ENCODE peak calls at places on chromosomes 3 and 15, in four cellular contexts. One of them, this sample, is unnamed. For H3K36me3 and H3K27me3, the result is how much of the 10 kb centered on the place peaks cover.

GRCh38 chr15:54304321-54304720 is 326.1 kb downstream of the UNC13C start:
- DNase-seq in DND-41: no peak
- DNase-seq in psoas muscle: no peak
- DNase-seq in colonic mucosa: no peak
- DNase-seq in this sample: no peak

GRCh38 chr15:35507932-35508638 is 37.9 kb downstream of the DPH6 start:
- DNase-seq in DND-41: no peak
- DNase-seq in psoas muscle: no peak
- DNase-seq in colonic mucosa: no peak
- DNase-seq in this sample: no peak

GRCh38 chr15:31811641-31812040 is 218.7 kb upstream of the CHRNA7 start:
- DNase-seq in DND-41: no peak
- DNase-seq in psoas muscle: no peak
- DNase-seq in colonic mucosa: no peak
- DNase-seq in this sample: no peak

GRCh38 chr3:109923431-109923830 is 586.1 kb upstream of the DPPA4 start:
- DNase-seq in DND-41: no peak
- DNase-seq in psoas muscle: no peak
- DNase-seq in colonic mucosa: no peak
- DNase-seq in this sample: no peak

GRCh38 chr3:16101295-16102186 is 72.9 kb upstream of the GALNT15 start:
- DNase-seq in DND-41: no peak
- DNase-seq in psoas muscle: no peak
- DNase-seq in colonic mucosa: peak
- DNase-seq in this sample: no peak

GRCh38 chr3:14537590-14538450 is 2.3 kb downstream of the GRIP2 start:
- DNase-seq in DND-41: peak
- DNase-seq in psoas muscle: peak
- DNase-seq in colonic mucosa: no peak
- DNase-seq in this sample: no peak

GRCh38 chr3:149277338-149277813 is 55.7 kb upstream of the CP start:
- DNase-seq in DND-41: peak
- DNase-seq in psoas muscle: no peak
- DNase-seq in colonic mucosa: peak
- DNase-seq in this sample: peak

GRCh38 chr3:40597441-40597840 is 72.7 kb downstream of the ZNF621 start:
- DNase-seq in DND-41: no peak
- DNase-seq in psoas muscle: no peak
- DNase-seq in colonic mucosa: no peak
- DNase-seq in this sample: no peak

GRCh38 chr15:94002026-94002425 is 229.3 kb upstream of the MCTP2 start:
- DNase-seq in DND-41: no peak
- DNase-seq in psoas muscle: no peak
- DNase-seq in colonic mucosa: no peak
- DNase-seq in this sample: no peak

GRCh38 chr3:61882253-61882652 is 320.9 kb downstream of the PTPRG start:
- DNase-seq in DND-41: no peak
- DNase-seq in psoas muscle: no peak
- DNase-seq in colonic mucosa: no peak
- DNase-seq in this sample: no peak

GRCh38 chr3:119184808-119185690 is 11.7 kb downstream of the UPK1B start:
- DNase-seq in DND-41: no peak
- DNase-seq in psoas muscle: no peak
- DNase-seq in colonic mucosa: no peak
- DNase-seq in this sample: no peak

GRCh38 chr3:2921903-2922302 is 188.3 kb downstream of the IL5RA start:
- DNase-seq in DND-41: no peak
- DNase-seq in psoas muscle: no peak
- DNase-seq in colonic mucosa: no peak
- DNase-seq in this sample: no peak

GRCh38 chr3:4945318-4945717 is 33.9 kb upstream of the BHLHE40 start:
- DNase-seq in DND-41: no peak
- DNase-seq in psoas muscle: no peak
- DNase-seq in colonic mucosa: no peak
- DNase-seq in this sample: no peak

GRCh38 chr3:46928297-46928696 is 48.2 kb downstream of the CCDC12 start:
- DNase-seq in DND-41: no peak
- DNase-seq in psoas muscle: no peak
- DNase-seq in colonic mucosa: no peak
- DNase-seq in this sample: no peak

GRCh38 chr3:107242579-107242978 is 134.7 kb upstream of the CCDC54 start:
- DNase-seq in DND-41: no peak
- DNase-seq in psoas muscle: no peak
- DNase-seq in colonic mucosa: no peak
- DNase-seq in this sample: no peak

GRCh38 chr15:40550381-40551037 is 14.3 kb downstream of the CCDC32 start:
- DNase-seq in DND-41: no peak
- DNase-seq in psoas muscle: no peak
- DNase-seq in colonic mucosa: no peak
- DNase-seq in this sample: no peak

GRCh38 chr3:54122046-54122801 is at the start of gene CACNA2D3:
- DNase-seq in DND-41: no peak
- DNase-seq in psoas muscle: peak
- DNase-seq in colonic mucosa: peak
- DNase-seq in this sample: no peak

GRCh38 chr15:27817258-27817657 is 281.9 kb downstream of the OCA2 start:
- DNase-seq in DND-41: no peak
- DNase-seq in psoas muscle: no peak
- DNase-seq in colonic mucosa: no peak
- DNase-seq in this sample: no peak

GRCh38 chr3:139540686-139541085 is 1.1 kb upstream of the RBP1 start:
- DNase-seq in DND-41: no peak
- DNase-seq in psoas muscle: no peak
- DNase-seq in colonic mucosa: no peak
- DNase-seq in this sample: peak

GRCh38 chr15:66945286-66945685 is 120.1 kb upstream of the SMAD3 start:
- DNase-seq in DND-41: no peak
- DNase-seq in psoas muscle: no peak
- DNase-seq in colonic mucosa: no peak
- DNase-seq in this sample: no peak

GRCh38 chr3:146189519-146190173 is 28.7 kb upstream of the PLOD2 start:
- DNase-seq in DND-41: peak
- DNase-seq in psoas muscle: no peak
- DNase-seq in colonic mucosa: no peak
- DNase-seq in this sample: no peak

GRCh38 chr3:182793663-182794454 is 555 bp downstream of the ATP11B start:
- DNase-seq in DND-41: peak
- DNase-seq in psoas muscle: peak
- DNase-seq in colonic mucosa: peak
- DNase-seq in this sample: peak

GRCh38 chr15:92463826-92464225 is 70.1 kb downstream of the ST8SIA2 start:
- DNase-seq in DND-41: no peak
- DNase-seq in psoas muscle: no peak
- DNase-seq in colonic mucosa: no peak
- DNase-seq in this sample: no peak

GRCh38 chr15:63025460-63025859 is 17.1 kb upstream of the TPM1 start:
- DNase-seq in DND-41: no peak
- DNase-seq in psoas muscle: no peak
- DNase-seq in colonic mucosa: no peak
- DNase-seq in this sample: no peak

GRCh38 chr3:74905478-74905877 is 291.0 kb upstream of the CNTN3 start:
- DNase-seq in DND-41: no peak
- DNase-seq in psoas muscle: no peak
- DNase-seq in colonic mucosa: no peak
- DNase-seq in this sample: no peak

GRCh38 chr3:10417849-10418248 is 87.5 kb downstream of the ATP2B2 start:
- DNase-seq in DND-41: no peak
- DNase-seq in psoas muscle: no peak
- DNase-seq in colonic mucosa: no peak
- DNase-seq in this sample: no peak

GRCh38 chr15:29452881-29453731 is 183.5 kb upstream of the NSMCE3 start:
- DNase-seq in DND-41: no peak
- DNase-seq in psoas muscle: no peak
- DNase-seq in colonic mucosa: no peak
- DNase-seq in this sample: no peak

GRCh38 chr15:99980791-99981190 is 247.6 kb upstream of the LYSMD4 start:
- DNase-seq in DND-41: no peak
- DNase-seq in psoas muscle: peak
- DNase-seq in colonic mucosa: no peak
- DNase-seq in this sample: no peak

GRCh38 chr15:69713726-69714559 is 261.3 kb downstream of the RPLP1 start:
- DNase-seq in DND-41: peak
- DNase-seq in psoas muscle: no peak
- DNase-seq in colonic mucosa: peak
- DNase-seq in this sample: peak

GRCh38 chr3:33954956-33955355 is 156.5 kb downstream of the PDCD6IP start:
- DNase-seq in DND-41: no peak
- DNase-seq in psoas muscle: no peak
- DNase-seq in colonic mucosa: no peak
- DNase-seq in this sample: no peak

GRCh38 chr3:154122096-154122911 is 1.1 kb downstream of the ARHGEF26 start:
- DNase-seq in DND-41: no peak
- DNase-seq in psoas muscle: no peak
- DNase-seq in colonic mucosa: no peak
- DNase-seq in this sample: no peak

GRCh38 chr15:31252386-31252785 is 74.2 kb upstream of the KLF13 start:
- DNase-seq in DND-41: no peak
- DNase-seq in psoas muscle: no peak
- DNase-seq in colonic mucosa: no peak
- DNase-seq in this sample: no peak

GRCh38 chr3:78035020-78035660 is 995.2 kb downstream of the ROBO2 start:
- DNase-seq in DND-41: no peak
- DNase-seq in psoas muscle: no peak
- DNase-seq in colonic mucosa: no peak
- DNase-seq in this sample: no peak

DNA sequence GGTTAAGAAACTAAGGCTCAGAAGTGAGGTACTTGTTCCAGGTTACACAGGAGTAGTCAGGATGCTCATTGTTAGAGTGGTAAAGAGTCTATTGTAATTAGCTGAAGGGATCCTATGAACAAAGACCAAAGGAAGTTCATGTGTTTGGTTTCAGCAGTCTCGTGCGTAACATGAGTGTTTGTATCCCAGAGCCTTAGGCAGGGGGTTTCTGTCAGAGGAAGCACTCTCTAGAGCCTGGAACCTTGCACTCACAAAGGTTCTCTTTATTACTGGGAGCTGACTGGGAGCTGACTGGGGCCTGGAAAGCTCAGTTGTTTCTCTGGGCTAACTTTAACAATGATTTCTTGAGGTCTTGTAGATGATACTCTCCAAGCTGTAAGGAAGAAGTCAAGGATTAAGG is 3.9 kb downstream of the ZNF197 start:
- DNase-seq in DND-41: no peak
- DNase-seq in psoas muscle: no peak
- DNase-seq in colonic mucosa: no peak
- DNase-seq in this sample: no peak
- H3K36me3 ChIP-seq in DND-41: under half
- H3K36me3 ChIP-seq in psoas muscle: under half
- H3K36me3 ChIP-seq in colonic mucosa: under half
- H3K36me3 ChIP-seq in this sample: under half

DNA sequence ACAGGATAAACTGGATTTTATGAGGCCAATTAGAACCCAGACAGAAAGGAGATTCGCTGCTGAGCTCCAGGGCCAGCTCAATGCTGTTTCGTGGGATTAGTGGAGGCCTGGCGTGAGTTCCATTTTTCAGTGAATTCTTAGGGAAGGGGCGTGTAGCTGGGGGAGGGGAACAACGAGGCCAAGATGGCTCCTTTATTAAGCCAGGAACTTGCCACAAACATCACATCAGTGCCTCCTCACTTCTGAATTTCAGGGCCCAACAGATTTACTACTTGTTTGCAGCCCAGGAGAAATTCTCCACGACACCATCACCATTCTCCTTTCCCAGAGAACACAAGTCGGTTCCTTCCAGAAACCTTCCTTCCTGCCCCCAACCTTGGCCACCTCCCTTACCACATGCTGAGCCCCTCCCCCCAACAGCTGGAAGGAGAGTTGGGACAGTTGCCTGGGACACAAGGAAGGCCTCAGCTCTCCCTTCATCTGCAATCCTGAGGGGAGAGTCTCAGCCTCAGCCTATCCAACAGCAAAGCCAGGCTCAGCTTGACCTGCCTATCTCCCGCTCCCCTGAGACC is 5.8 kb downstream of the IGDCC4 start:
- DNase-seq in DND-41: no peak
- DNase-seq in psoas muscle: peak
- DNase-seq in colonic mucosa: peak
- DNase-seq in this sample: no peak
- H3K27me3 ChIP-seq in DND-41: under half
- H3K27me3 ChIP-seq in psoas muscle: under half
- H3K27me3 ChIP-seq in colonic mucosa: under half
- H3K27me3 ChIP-seq in this sample: under half

GRCh38 chr3:134353831-134354611 is 20.2 kb downstream of the AMOTL2 start:
- DNase-seq in DND-41: no peak
- DNase-seq in psoas muscle: peak
- DNase-seq in colonic mucosa: peak
- DNase-seq in this sample: no peak
- H3K36me3 ChIP-seq in DND-41: under half
- H3K36me3 ChIP-seq in psoas muscle: under half
- H3K36me3 ChIP-seq in colonic mucosa: under half
- H3K36me3 ChIP-seq in this sample: under half

DNA sequence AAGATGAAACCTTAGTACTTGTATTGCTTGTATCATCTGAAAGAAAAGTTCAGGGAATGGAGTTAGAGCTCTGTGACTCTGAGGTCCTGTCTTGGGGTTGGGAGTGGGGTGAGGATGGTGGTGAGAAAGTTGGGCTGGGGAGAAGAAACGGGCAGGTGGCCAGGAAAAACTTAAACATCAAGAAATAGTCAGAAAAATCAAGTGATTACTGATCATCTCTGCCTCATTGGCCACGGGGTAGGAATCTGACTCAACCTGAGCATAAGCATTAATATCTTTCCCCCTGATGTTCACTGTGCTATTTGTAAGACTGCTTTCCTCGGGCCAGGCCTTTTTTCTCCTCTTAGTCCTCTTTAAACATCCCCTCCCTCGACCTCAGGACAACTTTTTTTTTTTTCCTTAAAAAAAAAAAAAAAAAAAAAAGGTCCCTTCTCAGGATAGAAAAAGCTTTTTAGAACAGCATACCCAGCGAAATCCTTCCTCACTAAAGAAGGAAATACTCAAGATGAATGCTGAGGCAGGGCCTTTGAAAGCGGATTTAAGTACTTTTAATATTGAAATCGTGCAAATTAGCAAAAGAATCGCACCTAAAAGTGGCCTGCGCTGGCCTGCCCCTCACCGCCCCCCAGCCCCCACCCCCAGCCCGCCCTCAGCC is 5.7 kb downstream of the MEIS2 start:
- DNase-seq in DND-41: no peak
- DNase-seq in psoas muscle: no peak
- DNase-seq in colonic mucosa: no peak
- DNase-seq in this sample: no peak
- H3K27me3 ChIP-seq in DND-41: under half
- H3K27me3 ChIP-seq in psoas muscle: under half
- H3K27me3 ChIP-seq in colonic mucosa: under half
- H3K27me3 ChIP-seq in this sample: under half

DNA sequence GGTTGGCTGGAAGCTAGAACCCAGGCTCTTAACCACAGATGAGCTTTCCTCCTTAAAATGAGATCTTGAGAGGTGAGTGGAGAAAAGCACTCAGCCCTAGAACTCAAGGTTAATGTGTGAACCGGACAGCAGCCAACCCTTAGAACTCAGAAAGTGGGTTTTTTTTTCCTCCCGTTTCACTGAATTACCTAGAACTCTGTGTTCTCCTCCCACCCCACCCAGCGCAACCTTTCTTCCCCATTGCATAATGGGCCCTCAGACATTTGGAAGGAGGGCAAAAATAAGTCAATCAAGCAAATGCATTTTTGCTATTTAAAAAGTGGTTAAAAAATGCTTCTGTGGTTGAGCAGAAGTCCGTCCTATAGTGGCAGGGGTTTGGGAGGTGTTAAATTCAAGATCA is 36.7 kb downstream of the POC1A start:
- DNase-seq in DND-41: no peak
- DNase-seq in psoas muscle: no peak
- DNase-seq in colonic mucosa: no peak
- DNase-seq in this sample: no peak
- H3K36me3 ChIP-seq in DND-41: half or more
- H3K36me3 ChIP-seq in psoas muscle: under half
- H3K36me3 ChIP-seq in colonic mucosa: under half
- H3K36me3 ChIP-seq in this sample: under half

This sample was measured in CD4-positive, CD25-positive, alpha-beta regulatory T cell.